ENCODE peak calls at places on chromosomes 12 and 14, in four cellular contexts. A is KBM-7; E is stimulated activated naive B cell treated with anti-CD40 and anti-IgM and Interleukin-4, amounts not matched to agents 10 μg/mL and 1 μg/mL and 100 μg/mL, for 72 hours; I is dorsolateral prefrontal cortex. N is an unnamed sample.

GRCh38 chr12:575129-575502 is 88.1 kb downstream of the NINJ2 start:
- DNase-seq in I (no peak), A (no peak), E (no peak), N (no peak)

GRCh38 chr14:64760146-64760755 is 56.0 kb downstream of the PLEKHG3 start:
- DNase-seq in E (no peak), I (peak), A (peak), N (no peak)

GRCh38 chr14:24849471-24849870 is 200.5 kb downstream of the STXBP6 start:
- DNase-seq in E (no peak), I (no peak), A (no peak), N (no peak)

GRCh38 chr12:25855716-25856115 is 102.8 kb upstream of the RASSF8 start:
- DNase-seq in E (no peak), I (no peak), A (no peak), N (no peak)

GRCh38 chr14:85532570-85532969 is 2.6 kb downstream of the FLRT2 start:
- DNase-seq in I (no peak), A (no peak), E (no peak), N (no peak)

GRCh38 chr12:1562813-1563412 is 31.5 kb downstream of the FBXL14 start:
- DNase-seq in A (no peak), E (no peak), I (no peak), N (no peak)

GRCh38 chr12:52508211-52508610 is 12.0 kb downstream of the KRT5 start:
- DNase-seq in E (no peak), I (no peak), A (no peak), N (no peak)

GRCh38 chr14:54172114-54172513 is 215.5 kb upstream of the BMP4 start:
- DNase-seq in E (no peak), I (no peak), A (no peak), N (no peak)

GRCh38 chr14:57725399-57726077 is 140.4 kb downstream of the SLC35F4 start:
- DNase-seq in A (no peak), I (no peak), E (no peak), N (no peak)

GRCh38 chr14:33525626-33526025 is 425.2 kb downstream of the EGLN3 start:
- DNase-seq in I (no peak), A (no peak), E (no peak), N (no peak)

GRCh38 chr12:10191865-10192264 is 13.0 kb downstream of the TMEM52B start:
- DNase-seq in A (no peak), I (no peak), E (no peak), N (peak)

GRCh38 chr12:29148958-29149690 is at the start of gene FAR2:
- DNase-seq in E (no peak), I (peak), A (peak), N (no peak)

GRCh38 chr14:75999511-76000190 is 14.1 kb downstream of the IFT43 start:
- DNase-seq in E (no peak), I (peak), A (no peak), N (no peak)

GRCh38 chr12:28622416-28622815 is 432.2 kb downstream of the CCDC91 start:
- DNase-seq in A (no peak), E (no peak), I (no peak), N (peak)

GRCh38 chr12:84727964-84728363 is 184.6 kb downstream of the SLC6A15 start:
- DNase-seq in A (no peak), I (no peak), E (no peak), N (peak)

GRCh38 chr14:56798447-56799326 is 11.6 kb downstream of the OTX2 start:
- DNase-seq in E (no peak), I (no peak), A (no peak), N (no peak)

GRCh38 chr12:11963841-11964471 is 106.8 kb upstream of the BCL2L14 start:
- DNase-seq in E (no peak), A (no peak), I (no peak), N (no peak)

GRCh38 chr12:131226345-131227265 is 272.9 kb downstream of the ADGRD1 start:
- DNase-seq in I (no peak), A (no peak), E (no peak), N (no peak)

GRCh38 chr12:124915249-124916236 is 1.1 kb upstream of the UBC start:
- DNase-seq in E (no peak), A (no peak), I (peak), N (no peak)

GRCh38 chr12:86601550-86602308 is 345.5 kb upstream of the MGAT4C start:
- DNase-seq in A (no peak), I (no peak), E (no peak), N (no peak)

GRCh38 chr12:21992823-21993222 is 51.6 kb upstream of the ABCC9 start:
- DNase-seq in A (peak), E (no peak), I (no peak), N (no peak)

GRCh38 chr12:127060310-127060847 is 1206.6 kb upstream of the TMEM132C start:
- DNase-seq in E (no peak), A (no peak), I (no peak), N (no peak)

GRCh38 chr12:101698782-101699347 is 1.4 kb downstream of the CHPT1 start:
- DNase-seq in E (no peak), I (no peak), A (no peak), N (no peak)

GRCh38 chr12:104219361-104219892 is 3.8 kb downstream of the TXNRD1 start:
- DNase-seq in A (peak), I (no peak), E (no peak), N (peak)

GRCh38 chr14:35158951-35159653 is 36.8 kb downstream of the PRORP start:
- DNase-seq in A (no peak), I (no peak), E (no peak), N (peak)

GRCh38 chr12:108305520-108305919 is 33.6 kb downstream of the CMKLR1 start:
- DNase-seq in A (peak), E (no peak), I (peak), N (no peak)

GRCh38 chr12:131796411-131796736 is 31.8 kb upstream of the MMP17 start:
- DNase-seq in I (no peak), A (no peak), E (no peak), N (no peak)

GRCh38 chr12:19183121-19183838 is 53.7 kb downstream of the PLEKHA5 start:
- DNase-seq in I (no peak), E (no peak), A (no peak), N (no peak)

GRCh38 chr14:83548061-83548839 is 1981.7 kb upstream of the FLRT2 start:
- DNase-seq in I (no peak), E (no peak), A (no peak), N (peak)

GRCh38 chr14:55071051-55071450 is 19.6 kb downstream of the MAPK1IP1L start:
- DNase-seq in A (no peak), E (no peak), I (no peak), N (no peak)

GRCh38 chr14:90842726-90843125 is 26.5 kb upstream of the TTC7B start:
- DNase-seq in E (no peak), A (no peak), I (peak), N (no peak)

GRCh38 chr12:120367252-120367923 is 1.6 kb downstream of the MSI1 start:
- DNase-seq in A (peak), E (no peak), I (no peak), N (no peak)

GRCh38 chr12:66767454-66768002 is 88.7 kb upstream of the GRIP1 start:
- DNase-seq in I (no peak), E (no peak), A (no peak), N (no peak)

GRCh38 chr14:55689971-55690871 is 110.2 kb downstream of the KTN1 start:
- DNase-seq in I (no peak), E (no peak), A (no peak), N (no peak)

GRCh38 chr12:28869197-28869596 is 279.9 kb upstream of the FAR2 start:
- DNase-seq in I (no peak), A (no peak), E (no peak), N (peak)

N was measured in retinal pigment epithelial cell.